ENCODE peak calls at places on chromosomes 4 and X, in five cellular contexts. P is colonic mucosa, M is RWPE1, G is upper lobe of left lung, V is ovary. B is an unnamed sample.

GRCh38 chr4:142567199-142567598 is 278.9 kb downstream of the INPP4B start:
- DNase-seq in P (no peak), M (no peak), G (no peak), V (no peak), B (no peak)

GRCh38 chr4:85708468-85708867 is 233.5 kb downstream of the ARHGAP24 start:
- DNase-seq in P (no peak), M (no peak), G (no peak), V (no peak), B (no peak)

GRCh38 chrX:96715412-96715940 is 30.8 kb downstream of the DIAPH2 start:
- DNase-seq in P (no peak), M (no peak), G (no peak), V (no peak), B (no peak)

GRCh38 chrX:7147978-7148824 is at the start of gene PUDP:
- DNase-seq in P (peak), M (peak), G (peak), V (peak), B (peak)

GRCh38 chr4:76558391-76559235 is 123.6 kb downstream of the SHROOM3 start:
- DNase-seq in P (no peak), M (no peak), G (no peak), V (no peak), B (no peak)

GRCh38 chr4:6917445-6918241 is 8.0 kb downstream of the TBC1D14 start:
- DNase-seq in P (peak), M (no peak), G (peak), V (peak), B (peak)

GRCh38 chr4:84279678-84280077 is 219.4 kb downstream of the NKX6-1 start:
- DNase-seq in P (no peak), M (no peak), G (no peak), V (no peak), B (no peak)

GRCh38 chrX:11010476-11010875 is 100.7 kb upstream of the HCCS start:
- DNase-seq in P (no peak), M (no peak), G (no peak), V (no peak), B (no peak)

GRCh38 chrX:68940601-68941000 is 111.8 kb downstream of the EFNB1 start:
- DNase-seq in P (peak), M (no peak), G (no peak), V (no peak), B (no peak)

GRCh38 chrX:39691724-39692123 is 406.0 kb downstream of the BCOR start:
- DNase-seq in P (no peak), M (no peak), G (no peak), V (no peak), B (no peak)

GRCh38 chr4:7256989-7257810 is 64.9 kb downstream of the SORCS2 start:
- DNase-seq in P (no peak), M (no peak), G (no peak), V (peak), B (no peak)

GRCh38 chr4:168883513-168883912 is 126.5 kb downstream of the CBR4 start:
- DNase-seq in P (no peak), M (no peak), G (no peak), V (no peak), B (no peak)

GRCh38 chr4:186755550-186756519 is 32.2 kb upstream of the FAT1 start:
- DNase-seq in P (no peak), M (no peak), G (no peak), V (no peak), B (no peak)

GRCh38 chrX:69616520-69617203 is 749 bp downstream of the EDA start:
- DNase-seq in P (peak), M (no peak), G (no peak), V (peak), B (peak)

GRCh38 chrX:123121241-123121640 is 62.8 kb upstream of the GRIA3 start:
- DNase-seq in P (no peak), M (no peak), G (no peak), V (no peak), B (no peak)

GRCh38 chr4:15956179-15956850 is 6.7 kb downstream of the FGFBP2 start:
- DNase-seq in P (peak), M (peak), G (peak), V (peak), B (peak)

GRCh38 chr4:7941111-7942018 is 1.7 kb upstream of the AFAP1 start:
- DNase-seq in P (no peak), M (no peak), G (no peak), V (no peak), B (no peak)

DNA sequence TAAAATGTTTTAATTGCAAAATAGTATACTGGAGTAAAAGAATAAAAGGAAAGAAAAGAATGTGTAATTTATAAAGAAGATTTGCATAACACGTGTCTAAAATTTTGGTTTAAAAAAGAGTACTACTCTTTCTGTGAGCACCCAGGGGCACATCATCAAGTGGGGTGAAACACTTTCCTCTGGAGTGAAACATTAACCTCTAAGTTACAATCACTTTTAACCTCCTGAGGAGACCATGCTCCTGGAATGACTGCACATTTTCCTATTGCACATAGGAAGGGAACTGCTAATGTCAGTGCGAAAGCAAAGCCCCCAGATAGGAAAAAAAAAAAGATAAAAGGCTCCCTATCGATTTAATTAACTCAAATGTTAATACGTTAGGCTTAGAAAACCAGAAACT is 13.3 kb downstream of the VEGFC start:
- DNase-seq in P (no peak), M (no peak), G (no peak), V (no peak), B (no peak)
- TF ChIP-seq CTCF in P (no peak), M (no peak), G (no peak), V (no peak), B (no peak)

DNA sequence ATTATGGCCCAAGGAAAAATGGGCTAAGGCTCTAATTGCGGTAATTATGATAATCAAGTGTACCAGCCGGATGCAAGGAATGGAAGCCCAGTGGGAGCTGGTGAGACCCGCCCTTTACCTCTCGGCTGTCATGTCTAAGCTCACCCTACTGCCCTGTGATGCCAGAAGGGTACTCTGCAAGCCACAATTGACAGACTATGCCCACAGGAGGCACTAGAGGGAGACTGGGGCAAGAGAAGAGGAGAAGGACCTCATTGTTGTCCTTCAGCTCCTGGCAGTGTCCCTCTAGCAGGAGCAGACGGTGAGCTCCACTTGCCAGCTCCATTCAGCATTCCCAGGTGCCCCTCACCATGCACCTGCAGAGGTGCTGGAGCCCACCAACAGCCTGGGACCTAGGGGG is 141.8 kb downstream of the SMIM20 start:
- DNase-seq in P (no peak), M (no peak), G (no peak), V (no peak), B (no peak)
- TF ChIP-seq CTCF in P (no peak), M (no peak), G (no peak), V (no peak), B (no peak)

GRCh38 chr4:170875868-170876267 is 786.1 kb upstream of the AADAT start:
- DNase-seq in P (no peak), M (no peak), G (no peak), V (no peak), B (no peak)
- TF ChIP-seq CTCF in P (no peak), M (no peak), G (no peak), V (no peak), B (no peak)

GRCh38 chr4:109864134-109864533 is 16.2 kb downstream of the LRIT3 start:
- DNase-seq in P (no peak), M (no peak), G (no peak), V (no peak), B (no peak)
- TF ChIP-seq CTCF in P (no peak), M (no peak), G (no peak), V (no peak), B (no peak)